ENCODE peak calls at places on chromosomes 5 and 9, in four cellular contexts. J is H9, B is neuronal stem cell, O is mesendoderm. S is an unnamed sample.

GRCh38 chr5:38655691-38656090 is 99.2 kb upstream of the LIFR start:
- DNase-seq in B (no peak), J (no peak), O (no peak), S (no peak)

GRCh38 chr5:158406884-158407790 is 548.2 kb upstream of the CLINT1 start:
- DNase-seq in J (no peak), B (no peak), O (no peak), S (no peak)

GRCh38 chr9:109716631-109717030 is 63.4 kb upstream of the PALM2AKAP2 start:
- DNase-seq in J (no peak), B (no peak), O (no peak), S (no peak)

GRCh38 chr5:73201547-73202513 is 28.8 kb downstream of the TMEM174 start:
- DNase-seq in J (peak; percentile 98), B (peak; percentile 65), O (peak; percentile 94), S (peak; percentile 84)

GRCh38 chr9:77752566-77752965 is 104.4 kb upstream of the GNA14 start:
- DNase-seq in J (no peak), O (no peak), B (no peak), S (no peak)

GRCh38 chr5:57111993-57112392 is 61.9 kb upstream of the GPBP1 start:
- DNase-seq in O (no peak), B (no peak), J (no peak), S (no peak)

GRCh38 chr5:138461343-138462125 is 3.7 kb upstream of the EGR1 start:
- DNase-seq in O (peak; percentile 45), J (no peak), B (no peak), S (peak; percentile 40)

GRCh38 chr5:122902263-122902662 is 56.9 kb downstream of the SNX24 start:
- DNase-seq in J (no peak), B (no peak), O (no peak), S (no peak)

GRCh38 chr9:127076860-127077657 is 45.4 kb downstream of the ANGPTL2 start:
- DNase-seq in O (peak; percentile 63), B (no peak), J (no peak), S (no peak)

GRCh38 chr5:56278267-56278826 is 45.2 kb upstream of the ANKRD55 start:
- DNase-seq in J (no peak), O (peak; percentile 50), B (peak; percentile 69), S (no peak)

GRCh38 chr5:72955143-72955767 is 586 bp upstream of the FCHO2 start:
- DNase-seq in O (peak; percentile 74), J (peak; percentile 74), B (no peak), S (peak; percentile 78)

GRCh38 chr5:38257236-38258036 is 923 bp upstream of the EGFLAM start:
- DNase-seq in B (peak; percentile 32), O (peak; percentile 62), J (peak; percentile 36), S (no peak)

GRCh38 chr5:107005653-107006052 is 665.1 kb downstream of the EFNA5 start:
- DNase-seq in O (no peak), B (no peak), J (no peak), S (no peak)

GRCh38 chr5:150163547-150164059 is 3.0 kb upstream of the CDX1 start:
- DNase-seq in B (no peak), J (peak; percentile 64), O (peak; percentile 38), S (no peak)

GRCh38 chr5:122093861-122094650 is 16.0 kb upstream of the LOX start:
- DNase-seq in J (no peak), B (no peak), O (no peak), S (no peak)

GRCh38 chr9:104987743-104988142 is 59.8 kb upstream of the ABCA1 start:
- DNase-seq in O (no peak), J (no peak), B (no peak), S (peak; percentile 27)

GRCh38 chr9:105515811-105516413 is 42.0 kb upstream of the FKTN start:
- DNase-seq in B (no peak), J (peak; percentile 36), O (peak; percentile 54), S (no peak)

GRCh38 chr9:37992924-37993349 is 76.1 kb downstream of the SHB start:
- DNase-seq in J (no peak), O (no peak), B (no peak), S (no peak)

GRCh38 chr5:157265714-157266285 is at the start of gene CYFIP2:
- DNase-seq in J (peak; percentile 85), O (peak; percentile 74), B (peak; percentile 60), S (peak; percentile 13)

GRCh38 chr9:137457406-137458193 is 1.5 kb downstream of the NSMF start:
- DNase-seq in B (no peak), J (no peak), O (no peak), S (no peak)

GRCh38 chr5:10536511-10536910 is 27.4 kb upstream of the ANKRD33B start:
- DNase-seq in O (no peak), J (no peak), B (no peak), S (no peak)

GRCh38 chr5:56812110-56812509 is 3.2 kb upstream of the MAP3K1 start:
- DNase-seq in J (no peak), B (no peak), O (no peak), S (no peak)

GRCh38 chr9:136454026-136454796 is 14.6 kb upstream of the INPP5E start:
- DNase-seq in O (no peak), J (no peak), B (no peak), S (no peak)

GRCh38 chr9:91163773-91164471 is 197.8 kb downstream of the AUH start:
- DNase-seq in J (no peak), O (no peak), B (no peak), S (no peak)

GRCh38 chr9:77616191-77616590 is 31.9 kb downstream of the GNA14 start:
- DNase-seq in O (no peak), J (no peak), B (no peak), S (no peak)

GRCh38 chr5:116002116-116002906 is 30.0 kb upstream of the ARL14EPL start:
- DNase-seq in J (no peak), B (no peak), O (no peak), S (peak; percentile 69)

GRCh38 chr5:121182788-121183490 is 668.7 kb upstream of the FTMT start:
- DNase-seq in O (no peak), B (no peak), J (no peak), S (peak; percentile 49)

GRCh38 chr5:33524476-33524875 is 83.7 kb downstream of the TARS1 start:
- DNase-seq in O (peak; percentile 63), B (no peak), J (no peak), S (no peak)

GRCh38 chr9:101366038-101366756 is 18.6 kb downstream of the BAAT start:
- DNase-seq in J (no peak), O (no peak), B (no peak), S (no peak)

GRCh38 chr5:111532873-111533272 is 20.5 kb upstream of the STARD4 start:
- DNase-seq in O (no peak), B (no peak), J (no peak), S (no peak)

DNA sequence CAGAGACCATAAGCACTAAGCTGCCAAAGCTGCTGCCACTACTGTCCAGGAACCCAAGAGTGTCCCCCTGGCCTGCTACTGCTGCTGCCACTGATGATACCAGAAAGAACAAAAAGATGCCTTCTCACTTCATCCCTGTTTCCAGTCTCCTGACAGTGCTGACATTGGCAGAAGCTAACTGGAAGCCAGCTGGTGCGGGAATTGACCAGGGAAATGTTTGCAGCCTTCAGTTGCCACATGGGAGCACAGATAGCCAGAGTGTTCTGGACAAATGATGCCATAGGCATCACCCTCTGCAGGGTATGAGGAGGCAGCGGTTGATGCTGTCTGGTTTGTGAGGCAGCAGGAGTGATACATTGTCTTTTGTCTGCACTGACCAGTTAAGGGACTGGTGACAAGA is 258.4 kb downstream of the ZSWIM6 start:
- DNase-seq in O (no peak), J (no peak), B (no peak), S (no peak)
- H3K18ac ChIP-seq in O (no peak overlapping the region), J (no peak overlapping the region), B (no peak overlapping the region), S (no peak overlapping the region)

GRCh38 chr9:2764371-2764770 is 47.1 kb downstream of the KCNV2 start:
- DNase-seq in J (no peak), B (no peak), O (no peak), S (peak; percentile 66)

GRCh38 chr9:2768330-2768729 is 51.0 kb downstream of the KCNV2 start:
- DNase-seq in J (no peak), O (no peak), B (no peak), S (no peak)

GRCh38 chr9:2771101-2771500 is 53.8 kb downstream of the KCNV2 start:
- DNase-seq in J (no peak), B (no peak), O (peak; percentile 96), S (no peak)

GRCh38 chr9:2765250-2765880 is 48.1 kb downstream of the KCNV2 start:
- DNase-seq in B (no peak), O (peak; percentile 82), J (no peak), S (peak; percentile 89)

GRCh38 chr9:2767800-2768199 is 50.5 kb downstream of the KCNV2 start:
- DNase-seq in J (no peak), O (no peak), B (no peak), S (no peak)
- H3K18ac ChIP-seq in J (no peak overlapping the region), O (peak overlapping the region; percentile 84), B (no peak overlapping the region), S (no peak overlapping the region)

GRCh38 chr5:96978812-96979449 is 43.1 kb downstream of the LNPEP start:
- DNase-seq in O (no peak), B (no peak), J (no peak), S (no peak)
- H3K18ac ChIP-seq in O (no peak overlapping the region), B (no peak overlapping the region), J (no peak overlapping the region), S (no peak overlapping the region)

GRCh38 chr5:134569758-134570364 is 44.4 kb downstream of the JADE2 start:
- DNase-seq in B (no peak), O (no peak), J (no peak), S (no peak)

GRCh38 chr5:134570365-134570758 is 44.9 kb downstream of the JADE2 start:
- DNase-seq in B (no peak), J (no peak), O (no peak), S (no peak)

GRCh38 chr5:134570886-134571285 is 45.4 kb downstream of the JADE2 start:
- DNase-seq in O (no peak), J (no peak), B (no peak), S (no peak)

GRCh38 chr5:134572811-134573210 is 47.3 kb downstream of the JADE2 start:
- DNase-seq in J (no peak), O (no peak), B (no peak), S (no peak)

GRCh38 chr5:134571703-134572405 is 46.4 kb downstream of the JADE2 start:
- DNase-seq in B (no peak), J (no peak), O (no peak), S (no peak)
- H3K18ac ChIP-seq in B (no peak overlapping the region), J (no peak overlapping the region), O (no peak overlapping the region), S (no peak overlapping the region)

DNA sequence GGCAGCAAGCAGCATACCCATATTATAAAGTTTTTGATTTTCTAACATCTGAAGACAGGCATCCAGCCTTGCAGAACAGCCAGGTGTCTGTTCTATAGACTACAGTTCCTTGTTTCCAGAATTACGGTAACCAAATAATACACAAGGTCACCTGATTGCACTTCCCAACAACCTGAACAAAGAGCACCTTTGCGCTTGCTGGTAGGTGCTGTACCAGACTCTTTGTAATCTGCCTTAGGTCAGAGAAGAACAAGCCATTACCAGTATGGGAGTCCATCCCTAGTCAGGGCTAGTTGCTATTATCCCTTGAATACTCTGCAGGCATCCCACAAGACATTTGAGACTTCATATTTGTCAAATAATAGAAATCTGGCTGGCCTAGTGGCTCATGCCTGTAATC is 256.2 kb downstream of the ARRDC3 start:
- DNase-seq in B (no peak), J (no peak), O (no peak), S (no peak)
- H3K18ac ChIP-seq in B (no peak overlapping the region), J (no peak overlapping the region), O (peak overlapping the region; percentile 51), S (no peak overlapping the region)

S was measured in trophoblast cell.